ENCODE peak calls at places on chromosomes 12 and 14, in six cellular contexts. L is choroid plexus epithelial cell; Z is colonic mucosa; M is activated CD8-positive, alpha-beta T cell treated with anti-CD3 and anti-CD28 coated beads for 36 hours; U is B cell; P is testis. A is an unnamed sample.

GRCh38 chr12:41724216-41724615 is 420.5 kb downstream of the GXYLT1 start:
- DNase-seq in L (no peak), Z (no peak), M (no peak), U (no peak), P (no peak), A (no peak)

GRCh38 chr12:79776111-79776510 is 85.3 kb upstream of the PAWR start:
- DNase-seq in L (peak), Z (no peak), M (no peak), U (no peak), P (no peak), A (no peak)

GRCh38 chr14:22886500-22887259 is 3.7 kb downstream of the REM2 start:
- DNase-seq in L (peak), Z (peak), M (peak), U (peak), P (peak), A (peak)

GRCh38 chr12:11307143-11307542 is 3.1 kb downstream of the PRB4 start:
- DNase-seq in L (peak), Z (no peak), M (no peak), U (no peak), P (no peak), A (no peak)

GRCh38 chr12:56163533-56164344 is 5.6 kb downstream of the MYL6 start:
- DNase-seq in L (no peak), Z (no peak), M (no peak), U (no peak), P (no peak), A (no peak)

GRCh38 chr12:109535863-109536250 is 37.4 kb downstream of the MMAB start:
- DNase-seq in L (no peak), Z (no peak), M (no peak), U (no peak), P (no peak), A (no peak)

GRCh38 chr14:105854600-105855245 is 328.3 kb downstream of the TMEM121 start:
- DNase-seq in L (no peak), Z (peak), M (no peak), U (peak), P (peak), A (peak)

GRCh38 chr14:92922883-92923743 is at the start of gene CHGA:
- DNase-seq in L (peak), Z (peak), M (peak), U (peak), P (peak), A (peak)

GRCh38 chr14:74389980-74390379 is 36.0 kb downstream of the SYNDIG1L start:
- DNase-seq in L (no peak), Z (no peak), M (no peak), U (no peak), P (no peak), A (no peak)

GRCh38 chr14:49969961-49970360 is 77.1 kb downstream of the ARF6 start:
- DNase-seq in L (no peak), Z (no peak), M (no peak), U (no peak), P (no peak), A (no peak)

GRCh38 chr12:42450248-42450647 is 124.3 kb downstream of the PPHLN1 start:
- DNase-seq in L (peak), Z (no peak), M (no peak), U (no peak), P (no peak), A (no peak)

GRCh38 chr12:9064815-9065606 is 50.7 kb downstream of the A2M start:
- DNase-seq in L (peak), Z (peak), M (peak), U (no peak), P (peak), A (no peak)

GRCh38 chr12:63151061-63151897 is at the start of gene AVPR1A:
- DNase-seq in L (peak), Z (no peak), M (peak), U (no peak), P (peak), A (no peak)

GRCh38 chr12:70788774-70789173 is 131.8 kb downstream of the PTPRR start:
- DNase-seq in L (no peak), Z (no peak), M (no peak), U (no peak), P (no peak), A (no peak)
- TF ChIP-seq CTCF in L (no peak), Z (no peak), M (no peak), U (no peak), P (no peak), A (no peak)

GRCh38 chr14:90519262-90519920 is 122.6 kb downstream of the CALM1 start:
- DNase-seq in L (no peak), Z (no peak), M (no peak), U (no peak), P (no peak), A (no peak)
- TF ChIP-seq CTCF in L (no peak), Z (no peak), M (no peak), U (no peak), P (no peak), A (no peak)

GRCh38 chr14:58130121-58130782 is 21.8 kb downstream of the ARMH4 start:
- DNase-seq in L (no peak), Z (no peak), M (no peak), U (no peak), P (no peak), A (no peak)

GRCh38 chr14:58133739-58134138 is 18.3 kb downstream of the ARMH4 start:
- DNase-seq in L (peak), Z (no peak), M (no peak), U (no peak), P (no peak), A (no peak)

GRCh38 chr14:58129208-58129607 is 22.8 kb downstream of the ARMH4 start:
- DNase-seq in L (no peak), Z (no peak), M (no peak), U (no peak), P (no peak), A (no peak)

GRCh38 chr14:58128416-58128815 is 23.6 kb downstream of the ARMH4 start:
- DNase-seq in L (no peak), Z (no peak), M (no peak), U (no peak), P (no peak), A (no peak)

GRCh38 chr14:58131386-58131785 is 20.6 kb downstream of the ARMH4 start:
- DNase-seq in L (peak), Z (no peak), M (no peak), U (no peak), P (peak), A (no peak)
- TF ChIP-seq CTCF in L (peak), Z (no peak), M (no peak), U (no peak), P (no peak), A (no peak)

DNA sequence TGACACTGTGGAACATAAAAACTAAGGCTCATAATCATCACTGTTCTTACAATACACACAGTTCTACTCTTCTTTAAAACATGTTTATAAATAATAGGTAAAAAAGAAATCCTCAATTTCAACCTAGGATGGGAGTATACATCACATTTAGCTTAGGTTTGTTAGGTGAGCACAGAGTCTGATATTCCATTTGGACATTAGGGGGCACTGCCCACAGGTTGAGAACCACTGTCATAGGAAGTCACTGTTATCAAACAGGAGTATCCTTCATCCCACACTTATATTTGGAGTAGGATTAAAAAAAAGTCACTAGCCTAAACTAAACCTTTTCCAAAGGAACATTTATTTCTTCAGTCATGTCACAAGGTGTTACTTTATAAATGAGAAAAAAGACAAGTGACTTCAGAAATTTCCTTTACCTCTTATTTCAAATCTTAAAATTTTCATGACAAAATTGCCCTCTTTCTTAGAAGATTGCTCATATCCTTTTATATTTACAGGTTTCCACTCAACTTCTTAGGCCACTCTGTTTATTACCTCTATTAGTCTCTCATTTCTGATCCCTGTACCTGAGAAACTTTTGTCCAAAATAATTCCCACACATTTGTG is 240.6 kb downstream of the CPNE8 start:
- DNase-seq in L (peak), Z (peak), M (no peak), U (no peak), P (peak), A (peak)
- TF ChIP-seq CTCF in L (peak), Z (peak), M (peak), U (no peak), P (peak), A (peak)

DNA sequence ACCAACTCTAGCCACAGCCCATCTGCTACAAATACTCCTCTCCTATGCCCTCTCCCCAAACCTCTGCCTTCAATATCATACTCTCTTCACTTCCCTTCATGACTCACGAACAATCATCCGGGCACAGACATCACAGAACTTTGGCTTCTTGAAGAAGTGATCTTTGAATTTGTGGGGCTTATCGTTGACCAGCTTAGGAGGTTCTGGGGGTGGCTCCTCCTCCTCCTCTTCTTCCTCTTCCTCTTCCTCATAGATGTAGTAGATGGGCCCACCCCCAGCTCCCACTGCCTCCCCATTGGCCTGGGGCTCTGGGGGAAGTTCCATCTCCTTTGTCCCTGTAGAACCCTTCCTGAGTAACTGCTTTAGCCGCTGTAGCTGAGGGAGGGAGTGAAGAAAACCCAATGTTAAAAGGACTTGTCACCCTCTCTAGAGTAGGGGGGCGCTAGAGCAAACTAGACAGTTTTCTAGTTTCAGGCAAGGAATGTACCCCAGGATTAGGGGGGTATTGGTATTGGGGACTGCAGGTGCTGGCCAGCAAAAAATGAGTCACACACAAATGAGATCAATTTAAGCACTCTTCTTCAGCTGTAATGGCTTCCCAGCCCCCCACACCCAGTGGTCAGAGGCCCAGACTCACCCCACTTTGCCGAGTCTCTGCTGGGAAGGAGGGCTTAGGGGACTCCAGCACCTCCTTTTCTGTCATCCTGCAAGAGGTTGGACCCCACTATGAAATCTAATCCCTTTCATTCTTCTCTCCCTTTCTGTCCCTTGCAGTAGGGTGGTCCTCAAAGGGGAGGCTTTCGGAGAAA is 1.8 kb downstream of the STAC3 start:
- DNase-seq in L (no peak), Z (no peak), M (no peak), U (no peak), P (no peak), A (peak)
- TF ChIP-seq CTCF in L (no peak), Z (no peak), M (no peak), U (no peak), P (no peak), A (no peak)

A was measured in GM20000.